ENCODE peak calls at places on chromosomes 13 and 19, in four cellular contexts. B is mesendoderm, G is mesenchymal stem cell, U is IMR-90. A is an unnamed sample.

GRCh38 chr13:110644892-110645521 is 29.7 kb downstream of the NAXD start:
- DNase-seq in B (peak), G (peak), U (peak), A (peak)

GRCh38 chr19:14337510-14337909 is 43.7 kb upstream of the ADGRE5 start:
- DNase-seq in B (peak), G (peak), U (no peak), A (peak)

GRCh38 chr13:60754691-60755090 is 357.7 kb downstream of the TDRD3 start:
- DNase-seq in B (no peak), G (no peak), U (no peak), A (no peak)

GRCh38 chr13:98981596-98982195 is 3.8 kb upstream of the DOCK9 start:
- DNase-seq in B (no peak), G (no peak), U (no peak), A (no peak)

GRCh38 chr19:16301999-16302694 is 22.5 kb upstream of the KLF2 start:
- DNase-seq in B (no peak), G (no peak), U (peak), A (no peak)

GRCh38 chr13:47472516-47472915 is 528.6 kb downstream of the SUCLA2 start:
- DNase-seq in B (peak), G (no peak), U (no peak), A (no peak)

GRCh38 chr13:19587635-19588300 is 26.4 kb upstream of the TPTE2 start:
- DNase-seq in B (peak), G (peak), U (peak), A (no peak)

GRCh38 chr13:40464991-40465390 is 201.4 kb downstream of the FOXO1 start:
- DNase-seq in B (no peak), G (no peak), U (no peak), A (no peak)

GRCh38 chr19:3163230-3163886 is 15.2 kb upstream of the S1PR4 start:
- DNase-seq in B (peak), G (peak), U (peak), A (peak)

GRCh38 chr19:1999856-2000515 is 15.5 kb downstream of the BTBD2 start:
- DNase-seq in B (no peak), G (no peak), U (no peak), A (no peak)

GRCh38 chr19:45882652-45883585 is 3.0 kb downstream of the IRF2BP1 start:
- DNase-seq in B (peak), G (peak), U (peak), A (peak)

GRCh38 chr13:114162533-114162922 is 16.5 kb upstream of the CFAP97D2 start:
- DNase-seq in B (no peak), G (no peak), U (no peak), A (no peak)

GRCh38 chr19:55712804-55713631 is 25.2 kb downstream of the NLRP9 start:
- DNase-seq in B (no peak), G (no peak), U (no peak), A (no peak)

GRCh38 chr19:19514215-19514633 is 1.1 kb downstream of the TSSK6 start:
- DNase-seq in B (no peak), G (no peak), U (no peak), A (no peak)

GRCh38 chr13:107329991-107330390 is 762.1 kb upstream of the ARGLU1 start:
- DNase-seq in B (no peak), G (peak), U (peak), A (no peak)

GRCh38 chr13:39451301-39451700 is 151.7 kb downstream of the LHFPL6 start:
- DNase-seq in B (no peak), G (peak), U (peak), A (no peak)

GRCh38 chr13:27159806-27160563 is 11.6 kb downstream of the USP12 start:
- DNase-seq in B (no peak), G (no peak), U (no peak), A (no peak)

GRCh38 chr13:27160657-27161174 is 10.9 kb downstream of the USP12 start:
- DNase-seq in B (no peak), G (no peak), U (no peak), A (no peak)

GRCh38 chr13:27158335-27158734 is 13.3 kb downstream of the USP12 start:
- DNase-seq in B (no peak), G (no peak), U (no peak), A (no peak)

GRCh38 chr13:27161423-27161822 is 10.2 kb downstream of the USP12 start:
- DNase-seq in B (no peak), G (no peak), U (no peak), A (no peak)

DNA sequence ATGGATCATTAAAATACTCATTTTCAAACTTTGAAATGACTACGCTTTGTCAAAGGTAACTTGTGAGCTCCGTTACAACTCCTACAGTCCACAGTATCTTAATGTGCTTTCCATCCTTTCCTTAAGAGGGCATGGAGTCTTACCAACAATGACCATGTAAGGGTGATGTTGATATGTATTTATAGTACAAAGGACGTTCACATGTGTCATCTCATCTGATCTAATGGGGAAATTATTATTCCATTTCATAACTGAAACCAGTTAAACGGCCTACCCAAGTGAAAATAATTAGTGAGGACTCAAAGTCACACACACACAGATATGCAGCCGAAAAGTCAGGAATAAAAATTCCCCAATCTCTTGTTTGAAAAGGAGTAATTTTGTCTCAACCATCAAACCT is 9.6 kb downstream of the USP12 start:
- DNase-seq in B (no peak), G (no peak), U (peak), A (no peak)
- H3K4me2 ChIP-seq in B (no peak), G (no peak), U (no peak), A (no peak)

GRCh38 chr13:54184576-54184975 is 1156.0 kb downstream of the OLFM4 start:
- DNase-seq in B (no peak), G (no peak), U (no peak), A (no peak)
- H2BK5ac ChIP-seq in B (no peak), G (no peak), U (no peak), A (no peak)

DNA sequence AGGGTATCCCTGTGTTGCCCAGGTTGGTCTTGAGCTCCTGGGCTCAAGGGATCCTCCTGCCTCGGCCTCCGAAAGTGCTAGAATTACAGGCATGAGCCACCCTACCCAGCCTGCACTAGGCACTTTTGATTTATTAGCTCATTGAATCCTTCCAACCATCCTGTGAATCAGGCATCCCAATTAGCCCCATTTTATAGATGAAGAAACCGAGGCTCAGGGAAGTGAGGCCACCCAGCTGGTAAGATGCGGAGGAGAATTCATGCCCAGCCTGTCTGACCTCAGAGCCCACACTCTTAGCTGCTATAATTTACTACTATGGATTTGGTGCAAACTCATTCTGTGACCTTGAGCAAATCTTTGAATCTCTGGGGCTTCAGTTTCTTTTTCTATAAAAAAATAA is 17.8 kb upstream of the CACNG8 start:
- DNase-seq in B (no peak), G (no peak), U (no peak), A (no peak)
- H3K4me2 ChIP-seq in B (no peak), G (no peak), U (no peak), A (peak)

GRCh38 chr19:29636553-29637325 is 28.5 kb upstream of the PLEKHF1 start:
- DNase-seq in B (no peak), G (no peak), U (no peak), A (no peak)

GRCh38 chr19:29635963-29636362 is 29.3 kb upstream of the PLEKHF1 start:
- DNase-seq in B (no peak), G (no peak), U (no peak), A (no peak)

GRCh38 chr19:29641597-29641996 is 23.7 kb upstream of the PLEKHF1 start:
- DNase-seq in B (no peak), G (no peak), U (no peak), A (no peak)

GRCh38 chr19:29640231-29640630 is 25.0 kb upstream of the PLEKHF1 start:
- DNase-seq in B (no peak), G (no peak), U (no peak), A (no peak)

GRCh38 chr19:29639086-29639485 is 26.2 kb upstream of the PLEKHF1 start:
- DNase-seq in B (no peak), G (no peak), U (no peak), A (no peak)
- H2BK5ac ChIP-seq in B (no peak), G (no peak), U (no peak), A (no peak)

A was measured in H9.